ENCODE peak calls at places on chromosomes 16 and 17, in ten cellular contexts. W, J, U, N, D, A, T, E, G and F are unnamed samples.

GRCh38 chr17:59804910-59805381 is 87.8 kb downstream of the TUBD1 start:
- DNase-seq in W (peak), J (no peak), U (no peak), N (no peak), D (no peak), A (no peak), T (no peak), E (no peak), G (peak), F (no peak)

GRCh38 chr17:29369831-29370735 is 20.1 kb upstream of the TAOK1 start:
- DNase-seq in W (peak), J (peak), U (peak), N (peak), D (no peak), A (peak), T (peak), E (peak), G (peak), F (no peak)

GRCh38 chr16:66487580-66488235 is 60.6 kb downstream of the BEAN1 start:
- DNase-seq in W (no peak), J (no peak), U (peak), N (no peak), D (no peak), A (no peak), T (no peak), E (no peak), G (peak), F (no peak)

GRCh38 chr16:85384831-85385462 is 228.2 kb upstream of the GSE1 start:
- DNase-seq in W (no peak), J (no peak), U (peak), N (peak), D (no peak), A (no peak), T (no peak), E (no peak), G (no peak), F (no peak)

GRCh38 chr16:28292731-28293588 is 635 bp downstream of the SBK1 start:
- DNase-seq in W (no peak), J (no peak), U (peak), N (peak), D (no peak), A (no peak), T (no peak), E (peak), G (no peak), F (no peak)

GRCh38 chr16:85313541-85314208 is 201.4 kb upstream of the CIBAR2 start:
- DNase-seq in W (peak), J (no peak), U (no peak), N (no peak), D (peak), A (no peak), T (no peak), E (no peak), G (peak), F (no peak)

GRCh38 chr17:19867094-19867653 is 562 bp downstream of the ULK2 start:
- DNase-seq in W (peak), J (no peak), U (peak), N (peak), D (peak), A (peak), T (peak), E (peak), G (peak), F (peak)

GRCh38 chr17:43530303-43531081 is 15.6 kb downstream of the ETV4 start:
- DNase-seq in W (peak), J (peak), U (peak), N (no peak), D (no peak), A (no peak), T (no peak), E (no peak), G (peak), F (no peak)

GRCh38 chr16:81522141-81522701 is 77.6 kb downstream of the CMIP start:
- DNase-seq in W (no peak), J (no peak), U (no peak), N (peak), D (no peak), A (peak), T (no peak), E (no peak), G (no peak), F (no peak)

GRCh38 chr17:39027440-39028035 is 60.3 kb upstream of the FBXO47 start:
- DNase-seq in W (no peak), J (no peak), U (no peak), N (no peak), D (no peak), A (no peak), T (no peak), E (no peak), G (no peak), F (no peak)